ENCODE peak calls at places on chromosomes 5 and 9, in four cellular contexts. Q is prostate gland, H is trophoblast cell, X is left ventricle myocardium inferior. L is an unnamed sample.

GRCh38 chr5:169302491-169303118 is 1.7 kb upstream of the SLIT3 start:
- DNase-seq in Q (peak; percentile 63), H (peak; percentile 61), X (peak; percentile 61), L (peak; percentile 63)

GRCh38 chr5:155052532-155052931 is 39.0 kb downstream of the KIF4B start:
- DNase-seq in Q (no peak), H (no peak), X (no peak), L (no peak)

GRCh38 chr9:136660971-136661540 is 1.7 kb upstream of the EGFL7 start:
- DNase-seq in Q (no peak), H (no peak), X (no peak), L (no peak)

GRCh38 chr5:161051920-161052500 is 200.0 kb upstream of the ATP10B start:
- DNase-seq in Q (no peak), H (no peak), X (no peak), L (no peak)

GRCh38 chr9:15137658-15138356 is 169.2 kb downstream of the TTC39B start:
- DNase-seq in Q (no peak), H (no peak), X (no peak), L (no peak)

GRCh38 chr5:178106086-178106485 is 7.2 kb upstream of the N4BP3 start:
- DNase-seq in Q (no peak), H (no peak), X (no peak), L (no peak)

GRCh38 chr5:78568676-78569075 is 79.9 kb downstream of the LHFPL2 start:
- DNase-seq in Q (no peak), H (no peak), X (no peak), L (no peak)

GRCh38 chr5:169797577-169797976 is 160.5 kb downstream of the DOCK2 start:
- DNase-seq in Q (no peak), H (no peak), X (no peak), L (no peak)

GRCh38 chr5:95899848-95900247 is 61.8 kb downstream of the ELL2 start:
- DNase-seq in Q (no peak), H (no peak), X (no peak), L (no peak)

GRCh38 chr5:137252513-137252912 is 246.6 kb downstream of the SPOCK1 start:
- DNase-seq in Q (no peak), H (no peak), X (no peak), L (no peak)

GRCh38 chr5:26700759-26701384 is 337.5 kb downstream of the CDH9 start:
- DNase-seq in Q (no peak), H (no peak), X (no peak), L (peak; percentile 39)

GRCh38 chr9:110444911-110445310 is 107.2 kb upstream of the TXNDC8 start:
- DNase-seq in Q (no peak), H (no peak), X (no peak), L (no peak)

GRCh38 chr9:71816782-71817549 is 48.7 kb upstream of the CEMIP2 start:
- DNase-seq in Q (no peak), H (no peak), X (no peak), L (no peak)

GRCh38 chr5:159849437-159850191 is 66.7 kb upstream of the ADRA1B start:
- DNase-seq in Q (no peak), H (no peak), X (no peak), L (no peak)

GRCh38 chr5:177362871-177363507 is 5.3 kb downstream of the RGS14 start:
- DNase-seq in Q (peak; percentile 71), H (no peak), X (peak; percentile 59), L (peak; percentile 96)

GRCh38 chr5:83219077-83219476 is 141.7 kb downstream of the XRCC4 start:
- DNase-seq in Q (no peak), H (no peak), X (no peak), L (no peak)

GRCh38 chr9:35984021-35984420 is 26.1 kb upstream of the OR2S2 start:
- DNase-seq in Q (no peak), H (no peak), X (no peak), L (no peak)

GRCh38 chr5:56838409-56839039 is 23.2 kb downstream of the MAP3K1 start:
- DNase-seq in Q (no peak), H (no peak), X (no peak), L (peak; percentile 8)

GRCh38 chr5:164041105-164041504 is 535.7 kb downstream of the MAT2B start:
- DNase-seq in Q (no peak), H (no peak), X (no peak), L (no peak)

GRCh38 chr5:320524-321232 is 836 bp upstream of the AHRR start:
- DNase-seq in Q (no peak), H (no peak), X (no peak), L (peak; percentile 83)

GRCh38 chr9:93124793-93125192 is 9.3 kb downstream of the NINJ1 start:
- DNase-seq in Q (no peak), H (no peak), X (no peak), L (peak; percentile 31)

GRCh38 chr5:90886381-90886780 is 327.8 kb downstream of the ADGRV1 start:
- DNase-seq in Q (no peak), H (no peak), X (no peak), L (no peak)

GRCh38 chr5:180235846-180236245 is 26.8 kb upstream of the RASGEF1C start:
- DNase-seq in Q (no peak), H (no peak), X (no peak), L (no peak)

GRCh38 chr9:21590058-21590996 is 108.2 kb upstream of the IFNE start:
- DNase-seq in Q (no peak), H (no peak), X (no peak), L (no peak)

DNA sequence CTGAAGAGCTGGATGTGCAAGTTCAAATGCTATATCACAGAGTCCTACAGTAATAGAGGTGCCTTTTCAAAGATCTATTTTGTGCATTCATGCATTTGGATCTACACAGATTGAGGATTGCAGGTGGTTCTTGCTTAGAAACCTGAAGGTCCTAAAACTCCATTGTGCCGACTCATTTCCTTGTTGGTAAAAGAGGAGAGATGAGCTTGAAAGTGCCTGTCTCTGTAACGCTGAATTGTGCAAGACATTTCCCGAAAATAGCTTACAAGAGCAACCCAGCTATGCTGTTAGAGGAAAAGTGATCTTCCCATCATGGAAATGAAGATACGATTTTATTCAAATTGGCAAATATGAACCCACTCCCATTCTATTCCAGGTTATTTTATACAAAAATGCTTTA is 110.7 kb upstream of the CXCL14 start:
- DNase-seq in Q (no peak), H (no peak), X (no peak), L (no peak)
- H3K27me3 ChIP-seq in Q (peaks cover 3% of the 10 kb centered on the region), H (no peaks in the 10 kb centered on the region), X (peaks cover 60% of the 10 kb centered on the region), L (no peaks in the 10 kb centered on the region)

GRCh38 chr9:76466299-76466605 is 7.3 kb downstream of the GCNT1 start:
- DNase-seq in Q (no peak), H (no peak), X (no peak), L (no peak)
- H3K4me3 ChIP-seq in Q (no peak overlapping the region), H (no peak overlapping the region), X (no peak overlapping the region), L (no peak overlapping the region)

GRCh38 chr5:135383803-135384495 is 15.1 kb downstream of the MACROH2A1 start:
- DNase-seq in Q (no peak), H (no peak), X (no peak), L (no peak)

GRCh38 chr5:135386096-135386495 is 12.9 kb downstream of the MACROH2A1 start:
- DNase-seq in Q (no peak), H (no peak), X (no peak), L (no peak)

GRCh38 chr5:135386886-135387628 is 12.0 kb downstream of the MACROH2A1 start:
- DNase-seq in Q (no peak), H (peak; percentile 42), X (no peak), L (no peak)

GRCh38 chr5:135385576-135385975 is 13.5 kb downstream of the MACROH2A1 start:
- DNase-seq in Q (no peak), H (no peak), X (no peak), L (no peak)

GRCh38 chr5:135384898-135385297 is 14.1 kb downstream of the MACROH2A1 start:
- DNase-seq in Q (no peak), H (no peak), X (no peak), L (no peak)
- H3K36me3 ChIP-seq in Q (peaks cover 4% of the 10 kb centered on the region), H (peaks cover 32% of the 10 kb centered on the region), X (peaks cover 40% of the 10 kb centered on the region), L (peaks cover 3% of the 10 kb centered on the region)

DNA sequence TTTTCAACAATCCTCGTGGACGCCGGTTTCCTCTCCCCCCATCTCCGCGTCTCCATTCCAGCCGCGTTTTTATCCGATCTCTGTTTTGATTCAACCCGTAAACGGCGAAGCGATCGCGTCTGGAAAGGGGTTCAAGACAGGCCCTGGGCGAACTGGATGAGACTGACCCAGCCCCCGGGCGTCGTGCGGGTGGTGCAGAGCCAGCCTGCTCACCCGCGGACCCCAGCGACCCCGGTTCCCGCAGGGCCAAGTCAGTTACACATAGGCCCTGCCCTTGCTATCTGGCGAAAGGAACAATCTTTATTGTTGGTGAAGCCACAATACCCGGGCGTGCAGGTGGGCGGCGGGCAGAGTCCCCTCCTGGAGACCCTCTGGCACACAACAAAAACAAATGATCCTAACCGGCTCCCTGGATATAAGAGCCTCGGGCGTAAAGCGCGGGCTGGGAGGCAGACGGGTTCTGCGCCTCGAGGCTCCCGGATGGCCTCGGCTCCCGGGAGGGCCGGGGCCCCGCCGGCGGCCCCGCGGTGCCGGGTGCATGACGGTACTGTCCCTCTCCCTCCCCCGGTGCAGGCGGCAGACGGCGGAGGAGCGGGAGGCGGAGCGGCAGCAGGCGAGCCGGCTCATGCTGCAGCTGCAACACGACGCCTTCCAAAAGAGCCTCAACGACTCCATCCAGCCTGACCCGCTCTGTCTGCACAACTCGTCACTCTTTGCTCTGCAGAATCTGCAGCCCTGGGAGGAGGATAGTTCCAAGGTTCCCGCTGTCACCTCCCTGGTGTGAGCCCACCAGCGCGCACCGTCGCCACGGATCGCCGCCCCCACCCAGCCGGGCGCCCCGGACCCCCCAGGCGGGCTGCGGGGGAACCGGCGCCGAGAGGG is 2.0 kb downstream of the TLX3 start:
- DNase-seq in Q (no peak), H (no peak), X (no peak), L (peak; percentile 89)
- H3K27me3 ChIP-seq in Q (peaks cover 92% of the 10 kb centered on the region), H (peaks cover 93% of the 10 kb centered on the region), X (peaks cover 100% of the 10 kb centered on the region), L (peaks cover 100% of the 10 kb centered on the region)

GRCh38 chr5:134467231-134467630 is 55.5 kb upstream of the CDKN2AIPNL start:
- DNase-seq in Q (no peak), H (no peak), X (no peak), L (no peak)
- H3K4me3 ChIP-seq in Q (no peak overlapping the region), H (no peak overlapping the region), X (peak overlapping the region; percentile 70), L (no peak overlapping the region)

DNA sequence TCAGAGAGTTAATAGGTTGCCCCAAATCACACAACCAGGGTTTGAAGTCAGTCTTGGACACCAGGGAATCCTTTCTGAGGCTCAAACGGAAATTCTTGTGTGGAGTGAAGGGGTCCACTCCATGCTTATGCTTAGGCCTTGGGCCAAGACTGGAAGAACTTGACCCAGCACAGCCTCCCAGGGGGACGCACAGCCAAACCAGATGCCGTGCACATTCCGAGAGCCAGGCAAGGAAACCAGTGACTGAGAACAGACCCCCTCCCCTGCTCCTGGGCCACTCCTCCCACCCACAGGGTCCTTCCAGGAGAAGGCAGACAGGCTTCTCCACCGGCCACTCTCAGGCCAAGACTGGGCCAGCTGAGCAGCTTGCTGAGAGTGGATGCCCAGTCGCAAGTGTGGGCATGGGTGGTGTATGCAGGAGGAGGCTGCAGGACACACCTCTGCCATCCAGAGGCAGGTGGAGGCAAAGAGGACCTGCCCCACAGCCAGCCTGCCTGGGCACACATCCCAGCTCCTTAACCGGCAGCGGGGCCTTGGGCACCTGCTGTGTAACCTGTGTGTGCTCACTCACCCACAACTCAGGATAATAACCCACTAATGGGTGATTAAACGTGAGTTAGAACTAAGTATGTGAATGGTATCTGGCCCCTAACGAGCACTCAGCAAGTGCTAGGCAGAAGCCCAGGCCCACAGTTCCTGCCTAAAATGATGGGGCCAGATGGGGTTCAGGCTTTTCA is 38.0 kb downstream of the NIPAL4 start:
- DNase-seq in Q (no peak), H (no peak), X (no peak), L (no peak)
- H3K36me3 ChIP-seq in Q (no peaks in the 10 kb centered on the region), H (peaks cover 56% of the 10 kb centered on the region), X (peaks cover 48% of the 10 kb centered on the region), L (no peaks in the 10 kb centered on the region)